ENCODE peak calls at places on chromosomes 13 and 19, in eight cellular contexts. G is AG10803, W is fibroblast of pulmonary artery, F is heart left ventricle, S is colonic mucosa, Z is spleen, J is astrocyte of the spinal cord, P is bronchial epithelial cell. N is an unnamed sample.

GRCh38 chr13:112601351-112601750 is 13.4 kb upstream of the TUBGCP3 start:
- DNase-seq in G (no peak), W (no peak), F (no peak), S (no peak), Z (peak), J (no peak), P (no peak), N (no peak)

GRCh38 chr13:98224557-98224956 is 47.5 kb upstream of the RNF113B start:
- DNase-seq in G (no peak), W (no peak), F (no peak), S (no peak), Z (no peak), J (no peak), P (no peak), N (no peak)

GRCh38 chr13:76570485-76570884 is 315.7 kb downstream of the KCTD12 start:
- DNase-seq in G (no peak), W (no peak), F (no peak), S (no peak), Z (no peak), J (no peak), P (no peak), N (no peak)

GRCh38 chr19:13953021-13953531 is 767 bp downstream of the DCAF15 start:
- DNase-seq in G (peak), W (peak), F (no peak), S (peak), Z (no peak), J (peak), P (peak), N (no peak)

GRCh38 chr19:36041831-36042230 is 9.2 kb upstream of the CLIP3 start:
- DNase-seq in G (peak), W (peak), F (no peak), S (no peak), Z (no peak), J (peak), P (peak), N (no peak)

GRCh38 chr19:46081928-46082727 is 41.3 kb upstream of the IGFL4 start:
- DNase-seq in G (peak), W (peak), F (no peak), S (peak), Z (no peak), J (peak), P (peak), N (no peak)

GRCh38 chr19:4908311-4908710 is 990 bp upstream of the UHRF1 start:
- DNase-seq in G (no peak), W (no peak), F (no peak), S (no peak), Z (no peak), J (no peak), P (no peak), N (no peak)

GRCh38 chr13:91375119-91375729 is 23.2 kb upstream of the GPC5 start:
- DNase-seq in G (peak), W (peak), F (no peak), S (no peak), Z (no peak), J (peak), P (no peak), N (no peak)

GRCh38 chr13:102141625-102142472 is 260.0 kb downstream of the FGF14 start:
- DNase-seq in G (peak), W (peak), F (no peak), S (no peak), Z (no peak), J (peak), P (peak), N (no peak)

GRCh38 chr13:113315992-113316391 is 19.0 kb downstream of the LAMP1 start:
- DNase-seq in G (no peak), W (no peak), F (no peak), S (no peak), Z (no peak), J (no peak), P (no peak), N (no peak)

GRCh38 chr19:389935-390289 is 19.0 kb downstream of the C2CD4C start:
- DNase-seq in G (no peak), W (no peak), F (no peak), S (no peak), Z (peak), J (no peak), P (no peak), N (no peak)

GRCh38 chr19:41564515-41565383 is 11.2 kb upstream of the CEACAM21 start:
- DNase-seq in G (no peak), W (peak), F (no peak), S (no peak), Z (no peak), J (no peak), P (no peak), N (no peak)
- H3K4me3 ChIP-seq in G (no peak), W (no peak), F (peak), S (no peak), Z (peak), J (no peak), P (no peak), N (no peak)

DNA sequence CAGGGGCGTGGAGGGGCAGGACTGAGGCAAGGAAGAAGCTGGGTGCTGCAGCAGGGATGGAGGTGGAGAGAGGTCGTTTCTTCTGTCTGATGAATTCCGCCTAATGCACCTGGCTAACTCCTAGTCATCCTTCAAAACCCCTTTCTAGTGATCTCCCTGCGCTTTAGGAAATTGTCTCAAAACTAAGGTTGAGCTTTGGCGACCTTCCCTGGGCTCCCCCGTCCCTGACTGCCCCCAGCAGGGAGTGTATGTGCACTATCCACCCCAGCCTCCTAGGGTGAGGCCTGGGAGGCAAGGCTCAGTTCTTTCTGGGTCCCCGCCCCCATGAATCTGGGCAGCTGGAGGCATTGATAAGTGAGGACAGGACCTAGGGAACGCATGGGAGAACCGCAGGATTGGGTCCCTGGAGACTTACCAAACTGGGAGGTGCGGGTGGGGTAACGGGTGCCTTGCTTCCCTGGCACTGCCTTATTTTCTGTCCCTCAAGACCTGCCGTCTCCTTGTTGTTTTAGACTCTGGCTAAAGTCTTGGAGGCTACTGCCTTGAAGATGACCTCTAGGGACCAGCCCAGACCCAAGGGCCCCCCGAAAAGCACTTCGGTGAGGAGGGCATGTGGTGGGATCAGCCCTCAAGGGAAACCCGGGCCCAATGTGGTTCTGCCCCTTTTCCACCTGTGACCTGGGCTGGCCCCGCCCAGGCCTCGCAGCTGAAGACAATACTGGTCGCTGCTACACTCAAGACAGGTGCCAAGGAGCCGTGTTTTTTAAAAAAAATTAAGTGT is 512 bp downstream of the TLE6 start:
- DNase-seq in G (no peak), W (no peak), F (no peak), S (peak), Z (peak), J (no peak), P (no peak), N (no peak)
- H3K4me3 ChIP-seq in G (peak), W (no peak), F (peak), S (peak), Z (peak), J (peak), P (no peak), N (peak)

GRCh38 chr19:55158848-55159793 is 1.6 kb upstream of the TNNI3 start:
- DNase-seq in G (no peak), W (peak), F (peak), S (no peak), Z (no peak), J (no peak), P (peak), N (no peak)

GRCh38 chr19:55158423-55158822 is 891 bp upstream of the TNNI3 start:
- DNase-seq in G (no peak), W (no peak), F (no peak), S (no peak), Z (no peak), J (no peak), P (no peak), N (no peak)

GRCh38 chr19:55160128-55160985 is 2.8 kb upstream of the TNNI3 start:
- DNase-seq in G (peak), W (peak), F (peak), S (peak), Z (peak), J (peak), P (peak), N (peak)

GRCh38 chr19:55156202-55157063 is 1.1 kb downstream of the TNNI3 start:
- DNase-seq in G (no peak), W (peak), F (peak), S (peak), Z (no peak), J (no peak), P (peak), N (no peak)

GRCh38 chr19:55157064-55157908 is at the start of gene TNNI3:
- DNase-seq in G (no peak), W (no peak), F (peak), S (no peak), Z (no peak), J (no peak), P (no peak), N (no peak)
- H3K4me3 ChIP-seq in G (no peak), W (no peak), F (peak), S (no peak), Z (no peak), J (no peak), P (no peak), N (no peak)

DNA sequence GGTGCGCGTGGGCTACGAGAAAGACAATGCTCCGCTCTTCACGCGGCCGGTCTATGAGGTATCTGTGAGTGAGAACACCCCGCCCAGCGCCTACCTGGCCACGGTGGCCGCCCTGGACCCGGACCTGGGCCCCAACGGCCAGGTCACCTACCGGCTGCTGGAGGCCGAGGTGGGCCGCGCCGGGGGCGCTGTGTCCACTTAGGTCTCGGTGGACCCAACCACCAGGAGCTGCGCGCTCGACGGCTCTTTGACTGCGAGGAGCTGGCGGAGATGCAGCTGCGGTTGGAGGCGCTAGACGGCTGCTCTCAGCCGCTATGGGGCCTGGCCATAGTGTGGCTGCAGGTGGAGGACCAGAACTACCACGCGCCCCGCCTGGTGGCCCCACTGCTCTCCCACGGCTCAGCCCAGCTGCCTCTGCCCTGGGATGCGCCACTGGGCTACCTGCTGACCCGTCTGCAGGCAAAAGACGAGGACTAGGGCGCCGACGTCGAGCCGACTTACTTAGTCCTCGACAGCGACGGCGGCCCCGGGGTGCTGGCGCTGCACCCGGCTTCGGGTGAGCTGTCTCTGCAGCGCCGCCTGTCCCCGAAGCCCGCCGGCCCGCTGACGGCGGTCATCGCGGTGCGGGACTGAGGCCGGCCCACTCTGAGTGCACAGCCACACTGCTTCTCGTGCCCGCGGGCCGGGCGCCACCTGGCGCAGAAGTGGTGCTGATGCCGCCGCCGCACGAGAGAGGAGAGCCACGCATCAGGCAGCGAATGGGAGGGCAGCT is 173.0 kb downstream of the OLFM4 start:
- DNase-seq in G (no peak), W (no peak), F (peak), S (peak), Z (peak), J (no peak), P (no peak), N (no peak)
- H3K4me3 ChIP-seq in G (no peak), W (no peak), F (no peak), S (no peak), Z (no peak), J (no peak), P (no peak), N (no peak)

DNA sequence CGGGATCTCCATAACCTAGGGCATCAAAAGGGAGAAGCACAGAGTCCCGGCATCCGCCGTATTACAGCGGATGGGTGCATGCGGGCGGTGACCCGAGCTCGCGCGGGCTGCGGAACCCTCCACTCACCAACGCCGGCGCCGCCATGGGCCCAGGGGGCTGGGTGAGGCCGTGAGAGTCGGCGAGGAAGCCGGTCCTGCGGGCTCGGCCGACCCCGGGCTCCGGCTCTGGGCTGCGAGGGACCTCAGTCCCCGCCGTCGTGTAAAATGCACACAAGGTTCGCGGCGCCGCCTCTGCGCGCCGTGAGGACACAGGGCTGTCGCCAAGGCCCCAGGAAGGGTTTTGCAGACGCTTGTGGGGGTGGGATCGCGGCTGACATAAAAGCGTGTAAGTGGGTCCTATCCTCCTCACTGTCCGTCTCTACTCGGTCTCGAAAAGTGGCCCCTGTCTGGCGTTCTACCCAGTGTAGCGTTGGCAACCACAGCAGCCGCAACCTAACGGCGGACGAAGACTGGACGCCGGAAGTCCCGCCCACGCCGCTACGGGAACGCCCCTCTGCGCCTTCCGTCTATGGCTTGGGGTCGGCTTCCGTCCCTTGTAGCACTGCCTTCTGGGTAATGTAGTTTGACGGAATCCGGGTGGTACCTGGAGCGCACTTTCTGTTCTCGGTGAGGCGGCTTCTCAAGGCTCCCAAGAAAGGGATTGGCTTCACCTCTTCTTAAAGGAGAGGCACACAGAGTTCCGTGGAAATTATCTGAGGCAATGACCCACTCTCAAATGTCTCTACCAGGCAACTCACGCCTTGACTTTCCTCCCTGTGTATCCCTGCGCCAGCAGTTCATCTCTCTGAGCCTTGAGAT is at the start of gene ZNF599:
- DNase-seq in G (peak), W (peak), F (peak), S (peak), Z (peak), J (peak), P (peak), N (peak)
- H3K4me3 ChIP-seq in G (peak), W (peak), F (peak), S (peak), Z (peak), J (peak), P (peak), N (peak)

DNA sequence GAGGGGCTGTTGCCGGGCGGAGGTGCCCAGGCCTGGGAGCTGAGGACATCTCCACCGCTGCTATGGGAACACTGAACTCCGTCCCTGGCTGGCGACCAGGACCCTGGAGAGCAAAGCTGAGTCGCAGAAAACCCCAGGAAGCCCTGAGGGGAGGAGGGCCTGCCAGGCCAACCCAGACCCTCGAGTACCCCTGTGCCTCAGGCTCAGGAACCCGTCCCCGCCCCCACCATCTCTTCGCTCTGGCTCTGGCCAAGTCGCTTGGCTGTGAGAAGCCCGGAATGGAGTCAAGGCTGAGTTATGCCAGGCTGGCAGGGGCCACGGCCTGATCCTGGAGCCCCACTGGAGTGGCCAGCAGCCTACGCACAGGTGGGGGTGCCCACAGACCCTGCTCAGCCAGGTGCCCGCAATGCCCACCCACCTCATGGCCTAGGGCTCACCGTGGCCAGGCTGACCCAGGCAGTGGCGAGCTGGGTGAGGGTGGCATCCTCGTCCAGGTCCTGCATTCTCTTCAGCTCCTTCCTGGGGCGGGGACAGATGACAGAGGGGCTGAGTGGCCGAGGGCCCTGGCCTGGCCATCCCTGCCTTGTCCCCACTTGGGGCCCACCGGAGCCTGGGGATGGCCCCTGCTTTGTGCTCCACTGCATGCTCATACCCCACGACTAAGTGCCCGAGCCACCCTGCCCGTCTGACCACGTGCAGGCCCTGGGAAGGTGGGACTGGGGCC is 8.5 kb upstream of the CERS1 start:
- DNase-seq in G (no peak), W (no peak), F (no peak), S (no peak), Z (no peak), J (no peak), P (no peak), N (no peak)
- H3K4me3 ChIP-seq in G (no peak), W (no peak), F (no peak), S (no peak), Z (no peak), J (no peak), P (no peak), N (no peak)

GRCh38 chr19:39299404-39299803 is 3.2 kb downstream of the IFNL1 start:
- DNase-seq in G (no peak), W (no peak), F (no peak), S (no peak), Z (peak), J (no peak), P (no peak), N (no peak)

GRCh38 chr19:39303373-39304184 is 7.4 kb downstream of the IFNL1 start:
- DNase-seq in G (no peak), W (no peak), F (no peak), S (no peak), Z (peak), J (no peak), P (no peak), N (no peak)

GRCh38 chr19:39299832-39300231 is 3.6 kb downstream of the IFNL1 start:
- DNase-seq in G (no peak), W (no peak), F (no peak), S (no peak), Z (peak), J (no peak), P (no peak), N (no peak)

GRCh38 chr19:39301562-39301961 is 5.4 kb downstream of the IFNL1 start:
- DNase-seq in G (no peak), W (no peak), F (no peak), S (no peak), Z (no peak), J (no peak), P (no peak), N (no peak)

DNA sequence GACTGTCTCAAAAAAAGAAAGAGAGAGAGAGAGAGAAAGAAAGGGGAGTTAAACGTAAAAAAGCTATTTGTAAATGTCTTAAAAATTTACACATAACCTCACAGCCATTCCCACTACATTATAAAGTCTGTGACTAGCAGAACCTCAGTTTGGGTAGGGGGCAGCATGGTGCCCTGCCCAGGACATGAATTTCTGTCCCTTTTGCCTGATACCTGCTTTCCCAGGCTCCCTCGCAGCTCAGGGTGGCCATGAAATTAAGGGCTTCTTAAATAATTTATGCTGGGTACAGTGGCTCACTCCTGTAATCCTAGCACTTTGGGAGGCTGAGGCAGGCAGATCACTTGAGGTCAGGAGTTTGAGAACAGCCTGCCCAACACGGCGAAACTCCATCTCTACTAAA is 4.8 kb downstream of the IFNL1 start:
- DNase-seq in G (no peak), W (no peak), F (no peak), S (no peak), Z (peak), J (no peak), P (no peak), N (no peak)
- H3K4me3 ChIP-seq in G (no peak), W (no peak), F (no peak), S (no peak), Z (no peak), J (no peak), P (no peak), N (no peak)

DNA sequence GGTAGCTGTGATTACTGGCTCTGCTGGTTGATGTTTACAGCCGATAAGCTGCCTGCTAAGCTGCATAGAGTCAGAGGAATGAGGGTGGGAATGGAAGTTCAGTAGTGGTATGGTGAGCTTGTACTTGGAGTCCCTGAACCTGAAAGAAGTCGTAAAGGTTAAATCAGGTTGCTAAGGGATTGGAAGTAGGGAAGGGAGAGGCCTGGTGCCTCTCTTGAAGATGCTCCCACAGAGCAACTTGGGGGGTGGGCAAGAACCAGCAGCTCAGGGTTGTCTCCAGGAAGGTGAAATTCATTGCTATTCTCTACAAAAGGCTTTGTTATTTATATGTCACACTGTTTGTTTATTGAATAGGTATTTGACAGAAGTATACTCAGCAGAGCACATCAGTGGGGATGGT is 73.8 kb upstream of the OLFM4 start:
- DNase-seq in G (no peak), W (no peak), F (no peak), S (no peak), Z (no peak), J (no peak), P (no peak), N (no peak)
- H3K4me3 ChIP-seq in G (no peak), W (no peak), F (no peak), S (no peak), Z (no peak), J (no peak), P (no peak), N (no peak)

N was measured in tibial artery.